ENCODE peak calls at places on chromosomes 12 and 14, in ten cellular contexts. One of them, this sample, is unnamed.

GRCh38 chr12:92396647-92397258 is 251.1 kb upstream of the BTG1 start:
- DNase-seq in D341Med: no peak
- DNase-seq in stimulated activated CD4-positive, alpha-beta T cell treated with anti-CD3 and anti-CD28 coated beads, Interleukin-1b, Interleukin-23, amount 100 ng/mL, for 4 hours: no peak
- DNase-seq in left colon: no peak
- DNase-seq in uterus: peak
- DNase-seq in HT1080: peak
- DNase-seq in NCI-H2171: no peak
- DNase-seq in skeletal muscle cell: peak
- DNase-seq in nucleus accumbens: no peak
- DNase-seq in iris pigment epithelial cell: peak
- DNase-seq in this sample: no peak

GRCh38 chr12:65609359-65609771 is 214.9 kb upstream of the HMGA2 start:
- DNase-seq in iris pigment epithelial cell: peak
- DNase-seq in NCI-H2171: no peak
- DNase-seq in uterus: no peak
- DNase-seq in stimulated activated CD4-positive, alpha-beta T cell treated with anti-CD3 and anti-CD28 coated beads, Interleukin-1b, Interleukin-23, amount 100 ng/mL, for 4 hours: no peak
- DNase-seq in D341Med: no peak
- DNase-seq in HT1080: peak
- DNase-seq in nucleus accumbens: no peak
- DNase-seq in left colon: no peak
- DNase-seq in skeletal muscle cell: peak
- DNase-seq in this sample: no peak

GRCh38 chr14:71137536-71138235 is 230.4 kb downstream of the PCNX1 start:
- DNase-seq in skeletal muscle cell: no peak
- DNase-seq in D341Med: no peak
- DNase-seq in iris pigment epithelial cell: no peak
- DNase-seq in NCI-H2171: no peak
- DNase-seq in left colon: no peak
- DNase-seq in stimulated activated CD4-positive, alpha-beta T cell treated with anti-CD3 and anti-CD28 coated beads, Interleukin-1b, Interleukin-23, amount 100 ng/mL, for 4 hours: no peak
- DNase-seq in nucleus accumbens: no peak
- DNase-seq in uterus: no peak
- DNase-seq in HT1080: no peak
- DNase-seq in this sample: no peak

GRCh38 chr12:27428466-27428865 is 18.1 kb upstream of the SMCO2 start:
- DNase-seq in nucleus accumbens: no peak
- DNase-seq in stimulated activated CD4-positive, alpha-beta T cell treated with anti-CD3 and anti-CD28 coated beads, Interleukin-1b, Interleukin-23, amount 100 ng/mL, for 4 hours: no peak
- DNase-seq in HT1080: no peak
- DNase-seq in uterus: no peak
- DNase-seq in skeletal muscle cell: no peak
- DNase-seq in left colon: no peak
- DNase-seq in D341Med: no peak
- DNase-seq in iris pigment epithelial cell: no peak
- DNase-seq in NCI-H2171: no peak
- DNase-seq in this sample: no peak

GRCh38 chr14:90276627-90277367 is 20.4 kb downstream of the PSMC1 start:
- DNase-seq in left colon: no peak
- DNase-seq in iris pigment epithelial cell: peak
- DNase-seq in uterus: no peak
- DNase-seq in HT1080: no peak
- DNase-seq in stimulated activated CD4-positive, alpha-beta T cell treated with anti-CD3 and anti-CD28 coated beads, Interleukin-1b, Interleukin-23, amount 100 ng/mL, for 4 hours: no peak
- DNase-seq in skeletal muscle cell: no peak
- DNase-seq in D341Med: no peak
- DNase-seq in nucleus accumbens: no peak
- DNase-seq in NCI-H2171: no peak
- DNase-seq in this sample: no peak

GRCh38 chr14:100827751-100828447 is 2.0 kb downstream of the MEG3 start:
- DNase-seq in NCI-H2171: no peak
- DNase-seq in left colon: no peak
- DNase-seq in nucleus accumbens: no peak
- DNase-seq in skeletal muscle cell: peak
- DNase-seq in iris pigment epithelial cell: peak
- DNase-seq in stimulated activated CD4-positive, alpha-beta T cell treated with anti-CD3 and anti-CD28 coated beads, Interleukin-1b, Interleukin-23, amount 100 ng/mL, for 4 hours: no peak
- DNase-seq in uterus: no peak
- DNase-seq in HT1080: no peak
- DNase-seq in D341Med: peak
- DNase-seq in this sample: no peak

GRCh38 chr12:51388066-51388799 is 3.0 kb downstream of the GALNT6 start:
- DNase-seq in stimulated activated CD4-positive, alpha-beta T cell treated with anti-CD3 and anti-CD28 coated beads, Interleukin-1b, Interleukin-23, amount 100 ng/mL, for 4 hours: no peak
- DNase-seq in D341Med: no peak
- DNase-seq in skeletal muscle cell: no peak
- DNase-seq in nucleus accumbens: no peak
- DNase-seq in uterus: no peak
- DNase-seq in left colon: peak
- DNase-seq in HT1080: peak
- DNase-seq in iris pigment epithelial cell: peak
- DNase-seq in NCI-H2171: no peak
- DNase-seq in this sample: no peak

GRCh38 chr12:54393743-54394142 is 9.2 kb upstream of the ZNF385A start:
- DNase-seq in nucleus accumbens: no peak
- DNase-seq in iris pigment epithelial cell: no peak
- DNase-seq in HT1080: no peak
- DNase-seq in D341Med: no peak
- DNase-seq in left colon: no peak
- DNase-seq in NCI-H2171: no peak
- DNase-seq in skeletal muscle cell: no peak
- DNase-seq in uterus: no peak
- DNase-seq in stimulated activated CD4-positive, alpha-beta T cell treated with anti-CD3 and anti-CD28 coated beads, Interleukin-1b, Interleukin-23, amount 100 ng/mL, for 4 hours: no peak
- DNase-seq in this sample: no peak

GRCh38 chr12:52442600-52443061 is 8.5 kb upstream of the KRT75 start:
- DNase-seq in nucleus accumbens: no peak
- DNase-seq in stimulated activated CD4-positive, alpha-beta T cell treated with anti-CD3 and anti-CD28 coated beads, Interleukin-1b, Interleukin-23, amount 100 ng/mL, for 4 hours: no peak
- DNase-seq in skeletal muscle cell: peak
- DNase-seq in uterus: no peak
- DNase-seq in iris pigment epithelial cell: peak
- DNase-seq in HT1080: peak
- DNase-seq in NCI-H2171: no peak
- DNase-seq in D341Med: no peak
- DNase-seq in left colon: no peak
- DNase-seq in this sample: no peak

GRCh38 chr12:118773956-118774723 is 207.2 kb upstream of the SRRM4 start:
- DNase-seq in iris pigment epithelial cell: no peak
- DNase-seq in uterus: no peak
- DNase-seq in D341Med: peak
- DNase-seq in nucleus accumbens: peak
- DNase-seq in stimulated activated CD4-positive, alpha-beta T cell treated with anti-CD3 and anti-CD28 coated beads, Interleukin-1b, Interleukin-23, amount 100 ng/mL, for 4 hours: no peak
- DNase-seq in skeletal muscle cell: no peak
- DNase-seq in left colon: no peak
- DNase-seq in HT1080: no peak
- DNase-seq in NCI-H2171: peak
- DNase-seq in this sample: no peak

GRCh38 chr14:68451676-68452387 is 341.0 kb downstream of the ZFP36L1 start:
- DNase-seq in NCI-H2171: no peak
- DNase-seq in HT1080: no peak
- DNase-seq in skeletal muscle cell: peak
- DNase-seq in stimulated activated CD4-positive, alpha-beta T cell treated with anti-CD3 and anti-CD28 coated beads, Interleukin-1b, Interleukin-23, amount 100 ng/mL, for 4 hours: no peak
- DNase-seq in nucleus accumbens: no peak
- DNase-seq in D341Med: no peak
- DNase-seq in uterus: no peak
- DNase-seq in iris pigment epithelial cell: peak
- DNase-seq in left colon: no peak
- DNase-seq in this sample: no peak

GRCh38 chr14:87944987-87945604 is 47.9 kb downstream of the GALC start:
- DNase-seq in skeletal muscle cell: peak
- DNase-seq in HT1080: peak
- DNase-seq in iris pigment epithelial cell: peak
- DNase-seq in NCI-H2171: peak
- DNase-seq in left colon: no peak
- DNase-seq in nucleus accumbens: no peak
- DNase-seq in D341Med: no peak
- DNase-seq in stimulated activated CD4-positive, alpha-beta T cell treated with anti-CD3 and anti-CD28 coated beads, Interleukin-1b, Interleukin-23, amount 100 ng/mL, for 4 hours: peak
- DNase-seq in uterus: no peak
- DNase-seq in this sample: peak

GRCh38 chr12:52581481-52581880 is 7.8 kb upstream of the KRT74 start:
- DNase-seq in uterus: no peak
- DNase-seq in iris pigment epithelial cell: peak
- DNase-seq in HT1080: peak
- DNase-seq in D341Med: no peak
- DNase-seq in nucleus accumbens: no peak
- DNase-seq in NCI-H2171: no peak
- DNase-seq in stimulated activated CD4-positive, alpha-beta T cell treated with anti-CD3 and anti-CD28 coated beads, Interleukin-1b, Interleukin-23, amount 100 ng/mL, for 4 hours: no peak
- DNase-seq in left colon: no peak
- DNase-seq in skeletal muscle cell: no peak
- DNase-seq in this sample: no peak

GRCh38 chr12:116135209-116135930 is 142.1 kb downstream of the MED13L start:
- DNase-seq in NCI-H2171: peak
- DNase-seq in nucleus accumbens: no peak
- DNase-seq in HT1080: peak
- DNase-seq in stimulated activated CD4-positive, alpha-beta T cell treated with anti-CD3 and anti-CD28 coated beads, Interleukin-1b, Interleukin-23, amount 100 ng/mL, for 4 hours: no peak
- DNase-seq in D341Med: no peak
- DNase-seq in skeletal muscle cell: peak
- DNase-seq in left colon: no peak
- DNase-seq in uterus: no peak
- DNase-seq in iris pigment epithelial cell: peak
- DNase-seq in this sample: no peak